ENCODE peak calls at places on chromosomes 2 and 18, in ten cellular contexts. E, N, Y, T, S, Q, X, P, R and B are unnamed samples. For H3K9me3, the result is how much of the 10 kb centered on the place peaks cover.

GRCh38 chr2:128550801-128551416 is 232.2 kb upstream of the HS6ST1 start:
- DNase-seq in E (no peak), N (no peak), Y (no peak), T (no peak), S (no peak), Q (no peak), X (no peak), P (no peak), R (no peak), B (no peak)

GRCh38 chr18:13539843-13540535 is 186.4 kb downstream of the FAM210A start:
- DNase-seq in E (no peak), N (no peak), Y (no peak), T (no peak), S (no peak), Q (no peak), X (no peak), P (no peak), R (no peak), B (no peak)

GRCh38 chr2:152459116-152459515 is 124.1 kb downstream of the FMNL2 start:
- DNase-seq in E (no peak), N (no peak), Y (no peak), T (no peak), S (no peak), Q (no peak), X (no peak), P (no peak), R (no peak), B (no peak)

GRCh38 chr2:99572380-99572779 is 82.6 kb upstream of the REV1 start:
- DNase-seq in E (no peak), N (no peak), Y (no peak), T (no peak), S (no peak), Q (no peak), X (peak), P (no peak), R (no peak), B (no peak)

GRCh38 chr2:41926614-41927580 is 120.9 kb upstream of the PKDCC start:
- DNase-seq in E (peak), N (peak), Y (no peak), T (no peak), S (no peak), Q (peak), X (no peak), P (no peak), R (no peak), B (peak)

GRCh38 chr18:3827236-3827635 is 377.3 kb downstream of the TGIF1 start:
- DNase-seq in E (no peak), N (no peak), Y (no peak), T (no peak), S (no peak), Q (no peak), X (no peak), P (no peak), R (no peak), B (no peak)

GRCh38 chr18:49111191-49111988 is 160.6 kb upstream of the SMAD7 start:
- DNase-seq in E (peak), N (no peak), Y (no peak), T (no peak), S (no peak), Q (no peak), X (no peak), P (no peak), R (no peak), B (no peak)

GRCh38 chr2:47862949-47863348 is 43.3 kb downstream of the FBXO11 start:
- DNase-seq in E (no peak), N (no peak), Y (no peak), T (no peak), S (no peak), Q (no peak), X (no peak), P (no peak), R (no peak), B (no peak)

GRCh38 chr2:193240752-193241151 is 1046.0 kb upstream of the TMEFF2 start:
- DNase-seq in E (no peak), N (no peak), Y (no peak), T (no peak), S (no peak), Q (no peak), X (peak), P (no peak), R (no peak), B (no peak)

GRCh38 chr2:3179626-3180025 is 198.0 kb downstream of the EIPR1 start:
- DNase-seq in E (no peak), N (peak), Y (no peak), T (no peak), S (no peak), Q (no peak), X (no peak), P (no peak), R (no peak), B (no peak)

GRCh38 chr18:3037423-3037915 is 24.5 kb upstream of the LPIN2 start:
- DNase-seq in E (peak), N (no peak), Y (no peak), T (no peak), S (no peak), Q (peak), X (peak), P (no peak), R (no peak), B (no peak)

GRCh38 chr2:85308951-85309555 is 18.7 kb downstream of the TGOLN2 start:
- DNase-seq in E (peak), N (peak), Y (no peak), T (peak), S (no peak), Q (peak), X (peak), P (peak), R (peak), B (no peak)

GRCh38 chr2:55618025-55618648 is 715 bp upstream of the PPP4R3B start:
- DNase-seq in E (no peak), N (no peak), Y (no peak), T (no peak), S (no peak), Q (no peak), X (peak), P (no peak), R (no peak), B (no peak)

GRCh38 chr2:189347540-189347939 is 93.7 kb upstream of the WDR75 start:
- DNase-seq in E (peak), N (no peak), Y (no peak), T (no peak), S (no peak), Q (peak), X (peak), P (peak), R (peak), B (no peak)

GRCh38 chr2:168565512-168565911 is 109.4 kb downstream of the CERS6 start:
- DNase-seq in E (no peak), N (no peak), Y (no peak), T (no peak), S (no peak), Q (no peak), X (no peak), P (no peak), R (no peak), B (no peak)

GRCh38 chr2:50611261-50612020 is 420.5 kb downstream of the NRXN1 start:
- DNase-seq in E (no peak), N (no peak), Y (no peak), T (no peak), S (no peak), Q (no peak), X (no peak), P (no peak), R (no peak), B (no peak)

GRCh38 chr18:48066225-48066652 is 135.8 kb upstream of the SMAD2 start:
- DNase-seq in E (no peak), N (no peak), Y (no peak), T (no peak), S (no peak), Q (no peak), X (no peak), P (no peak), R (no peak), B (no peak)

GRCh38 chr2:95271381-95271971 is 2.8 kb upstream of the PROM2 start:
- DNase-seq in E (no peak), N (peak), Y (peak), T (no peak), S (no peak), Q (no peak), X (no peak), P (peak), R (no peak), B (peak)

GRCh38 chr2:60998628-60999545 is 18.6 kb upstream of the PEX13 start:
- DNase-seq in E (peak), N (no peak), Y (no peak), T (no peak), S (no peak), Q (no peak), X (peak), P (no peak), R (peak), B (no peak)

GRCh38 chr2:66170681-66171234 is 264.2 kb upstream of the MEIS1 start:
- DNase-seq in E (no peak), N (no peak), Y (no peak), T (no peak), S (no peak), Q (no peak), X (peak), P (no peak), R (no peak), B (no peak)

GRCh38 chr18:56168049-56168781 is 470.2 kb downstream of the TXNL1 start:
- DNase-seq in E (peak), N (no peak), Y (no peak), T (no peak), S (no peak), Q (no peak), X (peak), P (no peak), R (no peak), B (no peak)

GRCh38 chr2:106307860-106308259 is 113.8 kb upstream of the UXS1 start:
- DNase-seq in E (no peak), N (no peak), Y (no peak), T (no peak), S (no peak), Q (no peak), X (no peak), P (no peak), R (no peak), B (no peak)

GRCh38 chr2:199727801-199728200 is 123.2 kb downstream of the FTCDNL1 start:
- DNase-seq in E (no peak), N (no peak), Y (no peak), T (no peak), S (no peak), Q (no peak), X (no peak), P (no peak), R (no peak), B (no peak)

GRCh38 chr2:178589337-178589736 is 109.1 kb downstream of the PLEKHA3 start:
- DNase-seq in E (no peak), N (no peak), Y (no peak), T (no peak), S (no peak), Q (no peak), X (no peak), P (no peak), R (no peak), B (no peak)

GRCh38 chr2:238947243-238947760 is 99.4 kb downstream of the TWIST2 start:
- DNase-seq in E (no peak), N (no peak), Y (peak), T (no peak), S (no peak), Q (no peak), X (no peak), P (no peak), R (no peak), B (peak)

GRCh38 chr2:50902365-50902764 is 129.6 kb downstream of the NRXN1 start:
- DNase-seq in E (no peak), N (no peak), Y (no peak), T (no peak), S (no peak), Q (no peak), X (no peak), P (no peak), R (no peak), B (no peak)

GRCh38 chr2:240528406-240529040 is 29.3 kb downstream of the ANKMY1 start:
- DNase-seq in E (no peak), N (peak), Y (no peak), T (no peak), S (no peak), Q (no peak), X (no peak), P (no peak), R (no peak), B (no peak)
- H3K9me3 ChIP-seq in E (under half), N (under half), Y (under half), T (under half), S (under half), Q (under half), X (under half), P (under half), R (under half), B (under half)

DNA sequence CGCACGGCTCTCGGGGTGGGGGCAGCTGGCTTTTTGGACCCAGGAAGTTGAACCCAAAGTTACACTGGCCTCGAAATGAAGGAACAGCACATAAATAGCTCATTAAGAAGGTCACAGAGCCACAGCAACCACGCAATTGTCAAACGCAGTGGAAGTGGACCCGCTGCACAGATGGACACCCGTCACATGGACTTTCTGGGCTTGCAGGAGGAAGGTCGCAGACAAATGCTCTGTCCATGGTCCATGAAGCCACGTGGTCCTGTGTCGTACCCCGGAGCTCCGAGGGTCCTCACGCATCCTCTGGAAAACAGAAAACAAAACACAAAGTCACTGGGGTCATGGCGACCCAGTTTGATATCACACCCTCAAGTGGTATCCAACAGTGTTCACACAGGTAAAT is 308.1 kb upstream of the SALL3 start:
- DNase-seq in E (no peak), N (peak), Y (no peak), T (no peak), S (no peak), Q (no peak), X (no peak), P (no peak), R (no peak), B (no peak)
- H3K9me3 ChIP-seq in E (under half), N (under half), Y (under half), T (under half), S (under half), Q (under half), X (under half), P (under half), R (under half), B (under half)

GRCh38 chr2:101231253-101231652 is 21.4 kb upstream of the CNOT11 start:
- DNase-seq in E (no peak), N (no peak), Y (no peak), T (no peak), S (no peak), Q (no peak), X (no peak), P (no peak), R (no peak), B (no peak)
- H3K9me3 ChIP-seq in E (under half), N (under half), Y (under half), T (under half), S (under half), Q (under half), X (under half), P (under half), R (under half), B (under half)

GRCh38 chr2:232878855-232879617 is 9.0 kb downstream of the SNORC start:
- DNase-seq in E (no peak), N (peak), Y (no peak), T (no peak), S (peak), Q (no peak), X (no peak), P (no peak), R (no peak), B (no peak)

GRCh38 chr2:232880764-232881351 is 10.8 kb downstream of the SNORC start:
- DNase-seq in E (no peak), N (no peak), Y (no peak), T (no peak), S (peak), Q (no peak), X (no peak), P (no peak), R (no peak), B (no peak)

GRCh38 chr2:232877940-232878511 is 8.0 kb downstream of the SNORC start:
- DNase-seq in E (no peak), N (peak), Y (no peak), T (no peak), S (peak), Q (no peak), X (no peak), P (no peak), R (no peak), B (peak)

GRCh38 chr2:232882085-232882484 is 12.0 kb downstream of the SNORC start:
- DNase-seq in E (no peak), N (no peak), Y (no peak), T (no peak), S (peak), Q (no peak), X (no peak), P (no peak), R (no peak), B (no peak)

DNA sequence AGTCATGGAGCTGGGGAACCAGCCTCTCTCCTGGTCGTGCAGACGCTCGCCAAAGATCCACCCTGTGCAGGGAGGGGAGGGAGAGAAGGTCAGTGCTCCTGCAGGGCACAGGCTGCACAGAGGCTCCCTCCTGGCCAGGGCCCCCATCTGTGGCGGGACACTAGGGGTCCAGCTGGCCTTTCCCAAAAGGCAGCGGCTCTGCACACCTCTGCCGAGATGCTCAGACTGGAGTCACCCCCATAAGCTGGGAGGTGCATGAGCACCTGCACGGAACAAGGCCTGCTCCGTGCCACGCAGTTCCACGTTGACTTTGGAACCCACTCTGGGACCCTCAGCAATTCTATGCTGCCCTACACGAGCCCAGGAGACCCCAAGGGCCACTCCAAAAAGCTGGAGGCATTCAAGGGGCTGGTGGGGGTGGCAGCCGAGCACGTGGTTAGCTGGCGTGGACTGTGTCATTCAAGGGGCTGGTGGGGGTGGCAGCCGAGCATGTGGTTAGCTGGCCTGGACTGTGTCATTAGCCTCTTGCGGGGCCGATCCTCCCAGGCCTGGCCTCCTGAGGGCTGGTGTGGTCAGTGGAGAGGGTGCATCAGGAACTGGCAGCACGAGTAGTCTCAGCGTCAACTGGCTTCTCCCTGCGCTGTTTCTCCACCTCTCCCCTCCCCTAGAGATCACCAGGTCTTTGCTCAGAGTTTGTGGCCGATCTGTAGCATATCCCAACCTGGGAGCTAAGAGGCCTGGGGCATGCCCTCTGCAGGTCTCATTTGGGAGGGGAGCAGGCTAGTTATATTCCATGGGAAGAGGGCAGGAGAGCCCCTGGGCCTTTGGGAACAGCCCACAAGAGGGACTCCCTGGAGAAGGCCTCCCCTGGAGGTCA is 9.8 kb downstream of the SNORC start:
- DNase-seq in E (no peak), N (peak), Y (no peak), T (no peak), S (peak), Q (no peak), X (no peak), P (no peak), R (no peak), B (no peak)
- H3K9me3 ChIP-seq in E (under half), N (under half), Y (under half), T (under half), S (under half), Q (under half), X (under half), P (under half), R (under half), B (under half)

GRCh38 chr2:122830157-122830556 is 1074.7 kb downstream of the TSN start:
- DNase-seq in E (no peak), N (no peak), Y (no peak), T (no peak), S (no peak), Q (no peak), X (peak), P (no peak), R (no peak), B (no peak)

DNA sequence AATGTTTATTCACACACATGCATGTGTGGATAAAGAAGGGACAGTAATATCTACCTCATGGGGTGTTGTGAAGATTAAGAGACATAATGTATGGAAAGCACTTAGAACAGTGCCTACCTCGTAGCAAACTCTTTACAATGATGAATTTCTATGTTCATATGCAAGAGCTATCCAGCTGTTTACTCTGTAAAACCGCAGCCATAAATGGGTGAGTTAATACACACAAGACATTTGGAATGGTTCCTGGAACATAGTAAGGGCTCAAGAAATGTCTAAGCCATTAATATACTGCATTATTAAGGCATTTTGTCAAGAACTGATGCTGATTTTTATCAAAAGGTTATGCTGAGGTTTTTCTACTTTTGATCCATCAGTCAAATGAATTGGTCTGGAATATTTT is 1076.2 kb downstream of the TSN start:
- DNase-seq in E (peak), N (no peak), Y (no peak), T (no peak), S (no peak), Q (no peak), X (peak), P (no peak), R (no peak), B (no peak)
- H3K9me3 ChIP-seq in E (under half), N (under half), Y (under half), T (under half), S (under half), Q (under half), X (under half), P (under half), R (under half), B (under half)

GRCh38 chr2:63101954-63102353 is 51.3 kb downstream of the OTX1 start:
- DNase-seq in E (no peak), N (no peak), Y (no peak), T (no peak), S (no peak), Q (no peak), X (no peak), P (no peak), R (no peak), B (no peak)
- H3K9me3 ChIP-seq in E (under half), N (under half), Y (under half), T (under half), S (under half), Q (under half), X (under half), P (under half), R (under half), B (under half)

DNA sequence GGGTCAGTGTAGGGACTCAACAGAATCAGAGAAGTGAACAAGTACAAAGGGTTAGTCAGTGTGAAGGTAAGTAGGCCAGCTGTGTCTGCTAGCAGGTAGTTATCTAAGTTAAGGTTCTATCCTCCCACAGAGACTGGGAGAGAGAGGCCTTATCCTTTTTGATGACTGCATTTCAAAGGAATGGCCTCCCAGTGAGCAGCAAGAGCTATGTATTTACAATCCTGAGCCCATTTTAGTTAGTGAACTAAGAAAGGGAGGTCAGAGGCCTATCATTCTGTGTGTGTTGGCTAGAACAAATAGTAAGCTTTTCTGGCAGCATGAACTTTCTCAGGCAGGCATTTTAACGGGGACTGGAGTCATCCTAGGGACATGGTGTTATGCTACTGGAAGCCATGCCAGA is 182.9 kb downstream of the VWC2L start:
- DNase-seq in E (peak), N (no peak), Y (peak), T (no peak), S (no peak), Q (no peak), X (peak), P (no peak), R (no peak), B (no peak)
- H3K9me3 ChIP-seq in E (under half), N (under half), Y (under half), T (under half), S (under half), Q (under half), X (under half), P (under half), R (under half), B (under half)